ENCODE peak calls at places on chromosomes 1 and 21, in five cellular contexts. I, J, T, P and W are unnamed samples.

GRCh38 chr1:58818075-58818474 is 34.2 kb upstream of the JUN start:
- DNase-seq in T (no peak), P (no peak), J (peak; percentile 38), I (no peak), W (no peak)

GRCh38 chr1:222385973-222386372 is 161.9 kb downstream of the HHIPL2 start:
- DNase-seq in I (no peak), T (no peak), P (no peak), J (no peak), W (no peak)

GRCh38 chr1:3809680-3810079 is 13.4 kb upstream of the LRRC47 start:
- DNase-seq in T (no peak), J (no peak), P (no peak), I (no peak), W (peak; percentile 26)

GRCh38 chr1:113861641-113862040 is 9.9 kb downstream of the PTPN22 start:
- DNase-seq in J (no peak), P (no peak), I (no peak), T (no peak), W (no peak)

GRCh38 chr1:7703321-7704213 is 67.5 kb upstream of the VAMP3 start:
- DNase-seq in J (no peak), I (peak; percentile 67), T (peak; percentile 51), P (no peak), W (no peak)

GRCh38 chr1:25106352-25106751 is 126.0 kb downstream of the SYF2 start:
- DNase-seq in I (no peak), T (no peak), P (no peak), J (peak; percentile 6), W (no peak)

GRCh38 chr1:212203611-212204010 is 81.6 kb upstream of the PPP2R5A start:
- DNase-seq in P (no peak), T (no peak), J (no peak), I (no peak), W (peak; percentile 7)

GRCh38 chr21:28605138-28605537 is 387.5 kb downstream of the LTN1 start:
- DNase-seq in I (no peak), P (no peak), T (no peak), J (no peak), W (no peak)

GRCh38 chr1:34917017-34917416 is 12.4 kb downstream of the DLGAP3 start:
- DNase-seq in P (no peak), J (no peak), T (no peak), I (no peak), W (peak; percentile 8)

GRCh38 chr1:59686170-59686569 is 128.6 kb upstream of the HOOK1 start:
- DNase-seq in P (no peak), I (no peak), T (no peak), J (no peak), W (no peak)

GRCh38 chr1:71196685-71197084 is 115.8 kb upstream of the ZRANB2 start:
- DNase-seq in P (no peak), I (no peak), T (no peak), J (peak; percentile 6), W (no peak)

GRCh38 chr1:230858918-230859819 is 9.2 kb downstream of the C1orf198 start:
- DNase-seq in P (no peak), T (no peak), J (peak; percentile 87), I (no peak), W (no peak)

GRCh38 chr1:220874201-220874655 is 5.0 kb upstream of the HLX start:
- DNase-seq in I (peak; percentile 60), J (peak; percentile 67), P (no peak), T (no peak), W (peak; percentile 43)

GRCh38 chr1:112707217-112708001 is 482 bp upstream of the RHOC start:
- DNase-seq in T (peak; percentile 86), J (peak; percentile 88), I (peak; percentile 94), P (peak; percentile 74), W (peak; percentile 86)

GRCh38 chr1:187244623-187245022 is 415.9 kb downstream of the PLA2G4A start:
- DNase-seq in J (no peak), P (no peak), I (no peak), T (no peak), W (peak; percentile 4)

GRCh38 chr1:178560871-178561376 is 48.0 kb downstream of the TEX35 start:
- DNase-seq in T (no peak), P (no peak), I (no peak), J (no peak), W (no peak)

GRCh38 chr1:204304067-204304466 is 55.7 kb downstream of the PLEKHA6 start:
- DNase-seq in J (no peak), P (peak; percentile 46), I (peak; percentile 58), T (no peak), W (peak; percentile 96)

GRCh38 chr1:81899214-81899613 is 98.5 kb downstream of the ADGRL2 start:
- DNase-seq in I (no peak), J (no peak), P (no peak), T (no peak), W (no peak)

GRCh38 chr1:162560303-162561036 is 1.1 kb upstream of the UAP1 start:
- DNase-seq in T (no peak), I (peak; percentile 26), J (peak; percentile 32), P (no peak), W (peak; percentile 41)

GRCh38 chr1:206081811-206082210 is 28.8 kb downstream of the RHEX start:
- DNase-seq in I (no peak), P (no peak), J (no peak), T (no peak), W (no peak)

GRCh38 chr1:209190591-209191241 is 392.8 kb upstream of the CAMK1G start:
- DNase-seq in P (peak; percentile 68), I (peak; percentile 89), J (peak; percentile 45), T (peak; percentile 70), W (peak; percentile 72)

DNA sequence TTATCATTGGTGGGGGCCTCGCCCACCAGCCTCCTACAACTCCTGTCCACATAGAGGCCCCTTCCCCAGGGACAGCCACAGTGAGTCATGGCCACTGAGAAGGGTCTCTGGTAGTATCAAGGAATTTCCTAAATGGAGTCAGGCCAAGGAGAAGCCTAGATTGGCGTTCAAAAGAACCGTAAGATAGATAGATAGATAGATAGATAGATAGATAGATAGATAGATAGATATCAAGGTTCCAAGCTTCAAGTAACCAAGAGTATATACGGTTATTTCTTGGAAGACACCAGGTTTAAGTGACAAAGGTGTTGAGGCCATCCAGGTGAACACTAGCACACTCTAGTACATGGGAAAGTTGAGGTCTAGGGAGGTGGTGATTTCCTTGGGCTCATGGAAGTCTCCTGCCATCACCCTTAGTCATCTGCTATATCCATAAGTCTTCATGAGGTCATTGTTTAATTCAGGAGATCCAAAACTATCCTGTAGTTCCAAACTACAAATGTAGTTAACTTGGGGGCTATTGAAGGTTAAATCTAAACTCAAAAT is 121.5 kb downstream of the SYT2 start:
- DNase-seq in J (no peak), P (no peak), I (no peak), T (no peak), W (no peak)
- H3K9ac ChIP-seq in J (peak overlapping the region; percentile 56), P (no peak overlapping the region), I (no peak overlapping the region), T (no peak overlapping the region), W (no peak overlapping the region)

GRCh38 chr1:30299393-30299792 is 424.0 kb downstream of the MATN1 start:
- DNase-seq in J (no peak), P (no peak), I (no peak), T (no peak), W (peak; percentile 4)
- H3K4me1 ChIP-seq in J (no peaks in the 10 kb centered on the region), P (no peaks in the 10 kb centered on the region), I (no peaks in the 10 kb centered on the region), T (no peaks in the 10 kb centered on the region), W (no peaks in the 10 kb centered on the region)

GRCh38 chr1:224118688-224119087 is 4.8 kb downstream of the FBXO28 start:
- DNase-seq in I (no peak), J (no peak), P (no peak), T (no peak), W (no peak)

GRCh38 chr1:224123136-224123535 is 9.2 kb downstream of the FBXO28 start:
- DNase-seq in J (no peak), P (no peak), T (no peak), I (no peak), W (no peak)

GRCh38 chr1:224127925-224128819 is 14.3 kb downstream of the FBXO28 start:
- DNase-seq in J (no peak), P (no peak), I (no peak), T (no peak), W (no peak)

DNA sequence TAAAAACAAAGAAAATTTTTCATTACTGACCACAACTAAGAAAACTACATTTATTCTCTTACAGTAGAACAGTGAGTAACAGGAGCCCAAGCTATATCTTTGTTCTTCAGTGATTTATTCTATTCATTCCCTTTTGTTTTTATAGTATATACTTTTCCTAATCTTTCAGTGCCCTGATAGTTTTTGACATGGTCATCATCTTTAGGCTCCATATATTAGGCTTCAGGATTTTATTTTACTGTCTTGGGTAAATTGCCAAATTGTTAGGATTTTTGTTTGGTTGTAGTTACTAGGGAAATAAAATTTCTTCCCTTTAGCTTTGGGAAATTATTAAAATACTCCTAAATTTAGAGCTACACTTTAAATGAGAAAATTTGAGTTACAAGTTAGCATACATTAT is 10.3 kb downstream of the FBXO28 start:
- DNase-seq in T (no peak), P (no peak), I (no peak), J (no peak), W (no peak)
- H2BK12ac ChIP-seq in T (no peak overlapping the region), P (no peak overlapping the region), I (no peak overlapping the region), J (no peak overlapping the region), W (no peak overlapping the region)

GRCh38 chr1:108079550-108079949 is 114.6 kb upstream of the VAV3 start:
- DNase-seq in T (no peak), I (no peak), J (no peak), P (no peak), W (no peak)
- H3K9ac ChIP-seq in T (no peak overlapping the region), I (no peak overlapping the region), J (no peak overlapping the region), P (no peak overlapping the region), W (no peak overlapping the region)

GRCh38 chr21:42401164-42401563 is 2.5 kb upstream of the UBASH3A start:
- DNase-seq in I (no peak), P (no peak), T (no peak), J (no peak), W (no peak)

GRCh38 chr21:42401820-42402251 is 1.9 kb upstream of the UBASH3A start:
- DNase-seq in P (no peak), I (no peak), J (no peak), T (no peak), W (no peak)

GRCh38 chr21:42398130-42398394 is 2.2 kb upstream of the TMPRSS3 start:
- DNase-seq in P (no peak), I (no peak), T (no peak), J (no peak), W (no peak)

GRCh38 chr21:42398414-42399030 is 2.7 kb upstream of the TMPRSS3 start:
- DNase-seq in P (no peak), T (no peak), J (no peak), I (no peak), W (no peak)

DNA sequence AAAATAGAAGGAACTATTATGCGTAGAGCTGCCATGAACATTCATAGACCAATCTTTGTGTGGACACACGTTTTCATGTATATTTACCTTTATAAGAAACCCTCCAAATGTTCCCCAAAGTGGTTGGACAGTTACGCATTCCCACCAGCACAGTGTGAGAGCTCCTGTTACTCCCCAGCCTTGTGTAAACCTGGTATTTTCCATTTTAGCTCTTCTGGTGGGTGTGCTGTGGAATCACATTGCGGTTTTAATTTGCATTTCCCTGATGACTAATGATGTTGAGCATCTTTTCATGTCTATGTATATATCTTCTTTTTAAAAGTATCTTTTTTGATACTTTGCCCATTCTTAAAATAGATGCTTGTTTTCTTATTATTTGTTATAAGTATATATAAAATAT is 3.2 kb upstream of the UBASH3A start:
- DNase-seq in J (peak; percentile 1), I (no peak), T (no peak), P (no peak), W (no peak)
- H3K4me1 ChIP-seq in J (peaks cover 2% of the 10 kb centered on the region), I (no peaks in the 10 kb centered on the region), T (no peaks in the 10 kb centered on the region), P (no peaks in the 10 kb centered on the region), W (no peaks in the 10 kb centered on the region)